ENCODE peak calls at places on chromosome 4, in ten cellular contexts. F is kidney; D is GM13977; J is kidney epithelial cell; E is AG10803; M is GM13976; I is body of pancreas; Z is activated CD8-positive, alpha-beta T cell treated with anti-CD3 and anti-CD28 coated beads for 36 hours; K is endothelial cell; C is fibroblast of lung. B is an unnamed sample.

GRCh38 chr4:102638621-102639020 is 122.1 kb downstream of the MANBA start:
- DNase-seq in E (no peak), Z (no peak), K (no peak), F (no peak), D (no peak), I (no peak), J (no peak), M (no peak), C (peak; percentile 40), B (peak; percentile 30)

GRCh38 chr4:176001171-176002006 is 64.3 kb upstream of the WDR17 start:
- DNase-seq in Z (no peak), D (peak; percentile 13), F (peak; percentile 77), C (peak; percentile 57), I (peak; percentile 20), M (peak; percentile 32), K (peak; percentile 57), J (peak; percentile 10), E (peak; percentile 5), B (no peak)

GRCh38 chr4:83894831-83895230 is 358.9 kb downstream of the GPAT3 start:
- DNase-seq in I (no peak), F (peak; percentile 21), C (no peak), Z (no peak), J (no peak), D (no peak), K (no peak), M (no peak), E (no peak), B (no peak)

GRCh38 chr4:60683357-60683756 is 516.8 kb upstream of the ADGRL3 start:
- DNase-seq in K (no peak), Z (no peak), I (no peak), M (no peak), J (peak; percentile 9), D (no peak), F (no peak), E (peak; percentile 66), C (peak; percentile 89), B (peak; percentile 89)

GRCh38 chr4:78432896-78433295 is 118.7 kb upstream of the ANXA3 start:
- DNase-seq in M (no peak), E (peak; percentile 62), D (no peak), C (peak; percentile 67), Z (no peak), J (peak; percentile 45), I (no peak), F (no peak), K (no peak), B (peak; percentile 48)

GRCh38 chr4:154024097-154024496 is 235.2 kb upstream of the SFRP2 start:
- DNase-seq in I (no peak), C (no peak), J (no peak), Z (peak; percentile 7), K (peak; percentile 36), D (no peak), M (no peak), F (no peak), E (no peak), B (no peak)

GRCh38 chr4:186067757-186068385 is 1.1 kb upstream of the TLR3 start:
- DNase-seq in F (no peak), K (peak; percentile 24), C (peak; percentile 28), I (peak; percentile 79), D (peak; percentile 25), E (peak; percentile 51), J (peak; percentile 45), M (no peak), Z (peak; percentile 61), B (peak; percentile 70)

GRCh38 chr4:7892212-7893019 is 47.2 kb downstream of the AFAP1 start:
- DNase-seq in E (peak; percentile 78), F (peak; percentile 72), C (peak; percentile 96), Z (no peak), K (no peak), M (no peak), I (peak; percentile 16), J (no peak), D (no peak), B (peak; percentile 54)

GRCh38 chr4:112881842-112882241 is 167.6 kb upstream of the ANK2 start:
- DNase-seq in F (no peak), E (no peak), M (no peak), K (no peak), C (no peak), J (no peak), D (no peak), Z (no peak), I (no peak), B (no peak)

GRCh38 chr4:153940916-153941315 is 152.0 kb upstream of the SFRP2 start:
- DNase-seq in M (no peak), I (no peak), J (no peak), F (no peak), E (no peak), C (no peak), Z (no peak), D (no peak), K (no peak), B (no peak)

GRCh38 chr4:71296945-71297344 is 41.9 kb upstream of the SLC4A4 start:
- DNase-seq in F (no peak), D (no peak), C (peak; percentile 66), J (no peak), K (no peak), E (peak; percentile 39), M (no peak), Z (no peak), I (no peak), B (no peak)

GRCh38 chr4:101022151-101023024 is 324.9 kb downstream of the PPP3CA start:
- DNase-seq in M (no peak), C (peak; percentile 54), J (no peak), I (no peak), E (peak; percentile 12), K (no peak), D (no peak), F (no peak), Z (peak; percentile 42), B (peak; percentile 51)

GRCh38 chr4:84648863-84649647 is 66.1 kb downstream of the CDS1 start:
- DNase-seq in F (no peak), K (no peak), Z (no peak), J (no peak), C (no peak), E (no peak), I (no peak), M (no peak), D (no peak), B (no peak)

GRCh38 chr4:1900087-1900433 is 28.9 kb downstream of the NSD2 start:
- DNase-seq in E (no peak), Z (no peak), I (no peak), J (no peak), K (no peak), D (no peak), M (no peak), C (no peak), F (no peak), B (no peak)

GRCh38 chr4:1667273-1667672 is 16.8 kb downstream of the FAM53A start:
- DNase-seq in K (no peak), Z (no peak), F (no peak), C (no peak), I (no peak), J (no peak), M (no peak), D (no peak), E (no peak), B (no peak)

GRCh38 chr4:33959519-33959918 is 2284.8 kb downstream of the ARAP2 start:
- DNase-seq in K (no peak), I (no peak), F (no peak), E (peak; percentile 15), Z (no peak), M (no peak), D (no peak), C (peak; percentile 71), J (no peak), B (peak; percentile 63)

GRCh38 chr4:81052119-81053068 is 21.9 kb downstream of the BMP3 start:
- DNase-seq in I (peak; percentile 59), J (no peak), E (peak; percentile 50), Z (peak; percentile 63), M (no peak), F (no peak), D (no peak), K (peak; percentile 84), C (peak; percentile 49), B (peak; percentile 34)

GRCh38 chr4:74376888-74377483 is 12.0 kb downstream of the EREG start:
- DNase-seq in K (no peak), I (no peak), M (peak; percentile 55), C (peak; percentile 58), J (no peak), Z (no peak), D (peak; percentile 47), F (no peak), E (peak; percentile 69), B (peak; percentile 81)

GRCh38 chr4:74378573-74378972 is 13.6 kb downstream of the EREG start:
- DNase-seq in Z (no peak), F (no peak), D (no peak), M (no peak), I (no peak), E (no peak), K (no peak), C (peak; percentile 17), J (no peak), B (no peak)

GRCh38 chr4:74375824-74376426 is 11.0 kb downstream of the EREG start:
- DNase-seq in M (no peak), Z (no peak), F (no peak), E (no peak), J (no peak), C (no peak), D (no peak), K (no peak), I (no peak), B (no peak)

GRCh38 chr4:74377714-74378113 is 12.8 kb downstream of the EREG start:
- DNase-seq in C (no peak), Z (no peak), D (no peak), F (no peak), M (no peak), K (no peak), I (no peak), E (no peak), J (no peak), B (no peak)

GRCh38 chr4:74379912-74380311 is 15.0 kb downstream of the EREG start:
- DNase-seq in D (no peak), K (no peak), C (no peak), J (no peak), M (no peak), F (no peak), Z (no peak), I (no peak), E (no peak), B (no peak)
- TF ChIP-seq CTCF in D (no peak), K (no peak), C (no peak), J (no peak), M (no peak), F (no peak), Z (no peak), I (no peak), E (no peak), B (no peak)

GRCh38 chr4:52861879-52862604 is at the start of gene RASL11B:
- DNase-seq in C (peak; percentile 65), F (peak; percentile 94), I (peak; percentile 85), D (peak; percentile 98), E (peak; percentile 54), M (peak; percentile 97), J (no peak), K (peak; percentile 84), Z (peak; percentile 84), B (peak; percentile 77)
- TF ChIP-seq CTCF in C (no peak), F (no peak), I (peak; percentile 32), D (peak; percentile 11), E (no peak), M (no peak), J (no peak), K (no peak), Z (no peak), B (no peak)

GRCh38 chr4:4524364-4524763 is 17.5 kb downstream of the STX18 start:
- DNase-seq in Z (peak; percentile 61), J (no peak), D (peak; percentile 62), F (no peak), I (no peak), E (no peak), K (peak; percentile 9), M (peak; percentile 59), C (no peak), B (no peak)
- TF ChIP-seq CTCF in Z (peak; percentile 23), J (no peak), D (peak; percentile 35), F (no peak), I (no peak), E (no peak), K (no peak), M (peak; percentile 45), C (peak; percentile 20), B (no peak)

GRCh38 chr4:150874386-150875226 is 140.5 kb downstream of the LRBA start:
- DNase-seq in F (no peak), E (no peak), I (no peak), C (peak; percentile 24), K (no peak), D (no peak), Z (no peak), J (peak; percentile 21), M (no peak), B (no peak)
- TF ChIP-seq CTCF in F (no peak), E (no peak), I (no peak), C (no peak), K (no peak), D (no peak), Z (no peak), J (no peak), M (no peak), B (no peak)

B was measured in foreskin fibroblast.